ENCODE peak calls at places on chromosomes 2 and 18, in ten cellular contexts. One of them, this sample, is unnamed.

GRCh38 chr2:191389288-191389687 is 144.1 kb downstream of the MYO1B start:
- DNase-seq in NCI-H446 treated with DMSO at 0.1 percent for 48 hours: no peak
- DNase-seq in OCI-LY7: no peak
- DNase-seq in D721Med: no peak
- DNase-seq in hippocampal formation: no peak
- DNase-seq in H9: no peak
- DNase-seq in T-helper 9 cell: no peak
- DNase-seq in A549: no peak
- DNase-seq in GM10248: no peak
- DNase-seq in T-helper 2 cell: no peak
- DNase-seq in this sample: no peak

GRCh38 chr2:159755788-159756187 is 42.2 kb downstream of the CD302 start:
- DNase-seq in NCI-H446 treated with DMSO at 0.1 percent for 48 hours: no peak
- DNase-seq in OCI-LY7: no peak
- DNase-seq in D721Med: no peak
- DNase-seq in hippocampal formation: no peak
- DNase-seq in H9: no peak
- DNase-seq in T-helper 9 cell: no peak
- DNase-seq in A549: peak; percentile 25
- DNase-seq in GM10248: no peak
- DNase-seq in T-helper 2 cell: no peak
- DNase-seq in this sample: no peak

GRCh38 chr18:75360206-75360605 is 67.3 kb downstream of the SMIM21 start:
- DNase-seq in NCI-H446 treated with DMSO at 0.1 percent for 48 hours: no peak
- DNase-seq in OCI-LY7: no peak
- DNase-seq in D721Med: no peak
- DNase-seq in hippocampal formation: no peak
- DNase-seq in H9: no peak
- DNase-seq in T-helper 9 cell: no peak
- DNase-seq in A549: no peak
- DNase-seq in GM10248: no peak
- DNase-seq in T-helper 2 cell: no peak
- DNase-seq in this sample: no peak

GRCh38 chr2:29074401-29074800 is at the start of gene PCARE:
- DNase-seq in NCI-H446 treated with DMSO at 0.1 percent for 48 hours: no peak
- DNase-seq in OCI-LY7: no peak
- DNase-seq in D721Med: peak; percentile 66
- DNase-seq in hippocampal formation: no peak
- DNase-seq in H9: no peak
- DNase-seq in T-helper 9 cell: no peak
- DNase-seq in A549: no peak
- DNase-seq in GM10248: no peak
- DNase-seq in T-helper 2 cell: no peak
- DNase-seq in this sample: no peak

GRCh38 chr2:56630286-56630685 is 446.5 kb downstream of the CCDC85A start:
- DNase-seq in NCI-H446 treated with DMSO at 0.1 percent for 48 hours: no peak
- DNase-seq in OCI-LY7: no peak
- DNase-seq in D721Med: no peak
- DNase-seq in hippocampal formation: no peak
- DNase-seq in H9: no peak
- DNase-seq in T-helper 9 cell: no peak
- DNase-seq in A549: no peak
- DNase-seq in GM10248: no peak
- DNase-seq in T-helper 2 cell: no peak
- DNase-seq in this sample: no peak

GRCh38 chr2:209472871-209473270 is 49.0 kb downstream of the MAP2 start:
- DNase-seq in NCI-H446 treated with DMSO at 0.1 percent for 48 hours: no peak
- DNase-seq in OCI-LY7: no peak
- DNase-seq in D721Med: no peak
- DNase-seq in hippocampal formation: no peak
- DNase-seq in H9: no peak
- DNase-seq in T-helper 9 cell: no peak
- DNase-seq in A549: no peak
- DNase-seq in GM10248: no peak
- DNase-seq in T-helper 2 cell: no peak
- DNase-seq in this sample: no peak

GRCh38 chr18:8754995-8755955 is 49.9 kb downstream of the MTCL1 start:
- DNase-seq in NCI-H446 treated with DMSO at 0.1 percent for 48 hours: no peak
- DNase-seq in OCI-LY7: peak; percentile 95
- DNase-seq in D721Med: no peak
- DNase-seq in hippocampal formation: no peak
- DNase-seq in H9: no peak
- DNase-seq in T-helper 9 cell: peak; percentile 48
- DNase-seq in A549: no peak
- DNase-seq in GM10248: no peak
- DNase-seq in T-helper 2 cell: no peak
- DNase-seq in this sample: peak; percentile 36

GRCh38 chr2:159064446-159065301 is 96.2 kb downstream of the TANC1 start:
- DNase-seq in NCI-H446 treated with DMSO at 0.1 percent for 48 hours: no peak
- DNase-seq in OCI-LY7: no peak
- DNase-seq in D721Med: no peak
- DNase-seq in hippocampal formation: no peak
- DNase-seq in H9: no peak
- DNase-seq in T-helper 9 cell: no peak
- DNase-seq in A549: no peak
- DNase-seq in GM10248: no peak
- DNase-seq in T-helper 2 cell: no peak
- DNase-seq in this sample: no peak

This sample was measured in CD4-positive, alpha-beta T cell.